ENCODE peak calls at places on chromosome 21, in ten cellular contexts. One of them, this sample, is unnamed.

GRCh38 chr21:37601915-37602314 is 235.3 kb downstream of the DYRK1A start:
- DNase-seq in NCI-H748 treated with DMSO at 0.1 percent for 48 hours: no peak
- DNase-seq in EH: no peak
- DNase-seq in GM20000: no peak
- DNase-seq in ACHN: no peak
- DNase-seq in fibroblast of the conjunctiva: no peak
- DNase-seq in GDM1: no peak
- DNase-seq in sciatic nerve: no peak
- DNase-seq in neuronal stem cell: no peak
- DNase-seq in stimulated activated CD4-positive, alpha-beta T cell treated with anti-CD3 and anti-CD28 coated beads, TNF-alpha, amount 100 ng/mL, for 24 hours: no peak
- DNase-seq in this sample: no peak

GRCh38 chr21:45506241-45506817 is 35.9 kb downstream of the SLC19A1 start:
- DNase-seq in GDM1: no peak
- DNase-seq in fibroblast of the conjunctiva: no peak
- DNase-seq in neuronal stem cell: no peak
- DNase-seq in sciatic nerve: peak
- DNase-seq in stimulated activated CD4-positive, alpha-beta T cell treated with anti-CD3 and anti-CD28 coated beads, TNF-alpha, amount 100 ng/mL, for 24 hours: no peak
- DNase-seq in EH: no peak
- DNase-seq in GM20000: no peak
- DNase-seq in ACHN: no peak
- DNase-seq in NCI-H748 treated with DMSO at 0.1 percent for 48 hours: no peak
- DNase-seq in this sample: no peak

GRCh38 chr21:37936010-37936785 is 19.9 kb upstream of the KCNJ6 start:
- DNase-seq in fibroblast of the conjunctiva: no peak
- DNase-seq in EH: no peak
- DNase-seq in stimulated activated CD4-positive, alpha-beta T cell treated with anti-CD3 and anti-CD28 coated beads, TNF-alpha, amount 100 ng/mL, for 24 hours: no peak
- DNase-seq in sciatic nerve: no peak
- DNase-seq in GDM1: no peak
- DNase-seq in GM20000: no peak
- DNase-seq in ACHN: no peak
- DNase-seq in NCI-H748 treated with DMSO at 0.1 percent for 48 hours: no peak
- DNase-seq in neuronal stem cell: no peak
- DNase-seq in this sample: no peak

GRCh38 chr21:30718239-30718909 is at the start of gene KRTAP21-3:
- DNase-seq in stimulated activated CD4-positive, alpha-beta T cell treated with anti-CD3 and anti-CD28 coated beads, TNF-alpha, amount 100 ng/mL, for 24 hours: no peak
- DNase-seq in EH: no peak
- DNase-seq in GDM1: no peak
- DNase-seq in sciatic nerve: no peak
- DNase-seq in NCI-H748 treated with DMSO at 0.1 percent for 48 hours: no peak
- DNase-seq in neuronal stem cell: no peak
- DNase-seq in fibroblast of the conjunctiva: no peak
- DNase-seq in GM20000: peak
- DNase-seq in ACHN: no peak
- DNase-seq in this sample: no peak

GRCh38 chr21:37263827-37264226 is 3.3 kb downstream of the VPS26C start:
- DNase-seq in GM20000: no peak
- DNase-seq in sciatic nerve: no peak
- DNase-seq in EH: peak
- DNase-seq in NCI-H748 treated with DMSO at 0.1 percent for 48 hours: no peak
- DNase-seq in GDM1: no peak
- DNase-seq in stimulated activated CD4-positive, alpha-beta T cell treated with anti-CD3 and anti-CD28 coated beads, TNF-alpha, amount 100 ng/mL, for 24 hours: no peak
- DNase-seq in ACHN: no peak
- DNase-seq in fibroblast of the conjunctiva: no peak
- DNase-seq in neuronal stem cell: no peak
- DNase-seq in this sample: no peak

GRCh38 chr21:45590246-45590725 is 48.0 kb upstream of the SLC19A1 start:
- DNase-seq in sciatic nerve: peak
- DNase-seq in GM20000: peak
- DNase-seq in fibroblast of the conjunctiva: peak
- DNase-seq in stimulated activated CD4-positive, alpha-beta T cell treated with anti-CD3 and anti-CD28 coated beads, TNF-alpha, amount 100 ng/mL, for 24 hours: peak
- DNase-seq in EH: peak
- DNase-seq in NCI-H748 treated with DMSO at 0.1 percent for 48 hours: no peak
- DNase-seq in ACHN: no peak
- DNase-seq in GDM1: no peak
- DNase-seq in neuronal stem cell: no peak
- DNase-seq in this sample: no peak

GRCh38 chr21:33116669-33117267 is 46.8 kb downstream of the OLIG1 start:
- DNase-seq in ACHN: no peak
- DNase-seq in neuronal stem cell: no peak
- DNase-seq in fibroblast of the conjunctiva: no peak
- DNase-seq in GM20000: no peak
- DNase-seq in EH: no peak
- DNase-seq in GDM1: no peak
- DNase-seq in stimulated activated CD4-positive, alpha-beta T cell treated with anti-CD3 and anti-CD28 coated beads, TNF-alpha, amount 100 ng/mL, for 24 hours: no peak
- DNase-seq in sciatic nerve: no peak
- DNase-seq in NCI-H748 treated with DMSO at 0.1 percent for 48 hours: no peak
- DNase-seq in this sample: no peak

GRCh38 chr21:43932005-43932404 is 67.0 kb downstream of the AGPAT3 start:
- DNase-seq in fibroblast of the conjunctiva: no peak
- DNase-seq in NCI-H748 treated with DMSO at 0.1 percent for 48 hours: no peak
- DNase-seq in ACHN: no peak
- DNase-seq in EH: no peak
- DNase-seq in GM20000: no peak
- DNase-seq in sciatic nerve: no peak
- DNase-seq in neuronal stem cell: no peak
- DNase-seq in stimulated activated CD4-positive, alpha-beta T cell treated with anti-CD3 and anti-CD28 coated beads, TNF-alpha, amount 100 ng/mL, for 24 hours: no peak
- DNase-seq in GDM1: no peak
- DNase-seq in this sample: no peak

GRCh38 chr21:38839683-38840286 is 34.1 kb downstream of the ETS2 start:
- DNase-seq in ACHN: peak
- DNase-seq in stimulated activated CD4-positive, alpha-beta T cell treated with anti-CD3 and anti-CD28 coated beads, TNF-alpha, amount 100 ng/mL, for 24 hours: no peak
- DNase-seq in fibroblast of the conjunctiva: peak
- DNase-seq in neuronal stem cell: no peak
- DNase-seq in GM20000: no peak
- DNase-seq in GDM1: no peak
- DNase-seq in NCI-H748 treated with DMSO at 0.1 percent for 48 hours: no peak
- DNase-seq in EH: peak
- DNase-seq in sciatic nerve: no peak
- DNase-seq in this sample: no peak

GRCh38 chr21:29233611-29234540 is 64.8 kb upstream of the BACH1 start:
- DNase-seq in neuronal stem cell: no peak
- DNase-seq in GM20000: peak
- DNase-seq in EH: no peak
- DNase-seq in fibroblast of the conjunctiva: no peak
- DNase-seq in ACHN: no peak
- DNase-seq in sciatic nerve: no peak
- DNase-seq in stimulated activated CD4-positive, alpha-beta T cell treated with anti-CD3 and anti-CD28 coated beads, TNF-alpha, amount 100 ng/mL, for 24 hours: no peak
- DNase-seq in GDM1: no peak
- DNase-seq in NCI-H748 treated with DMSO at 0.1 percent for 48 hours: no peak
- DNase-seq in this sample: no peak

GRCh38 chr21:36104306-36105300 is 30.3 kb upstream of the CBR3 start:
- DNase-seq in GM20000: no peak
- DNase-seq in EH: peak
- DNase-seq in fibroblast of the conjunctiva: no peak
- DNase-seq in NCI-H748 treated with DMSO at 0.1 percent for 48 hours: no peak
- DNase-seq in neuronal stem cell: peak
- DNase-seq in ACHN: peak
- DNase-seq in stimulated activated CD4-positive, alpha-beta T cell treated with anti-CD3 and anti-CD28 coated beads, TNF-alpha, amount 100 ng/mL, for 24 hours: no peak
- DNase-seq in sciatic nerve: peak
- DNase-seq in GDM1: no peak
- DNase-seq in this sample: peak

GRCh38 chr21:33259995-33260394 is 6.2 kb upstream of the IL10RB start:
- DNase-seq in neuronal stem cell: no peak
- DNase-seq in NCI-H748 treated with DMSO at 0.1 percent for 48 hours: no peak
- DNase-seq in EH: no peak
- DNase-seq in stimulated activated CD4-positive, alpha-beta T cell treated with anti-CD3 and anti-CD28 coated beads, TNF-alpha, amount 100 ng/mL, for 24 hours: no peak
- DNase-seq in GM20000: no peak
- DNase-seq in ACHN: no peak
- DNase-seq in GDM1: no peak
- DNase-seq in sciatic nerve: peak
- DNase-seq in fibroblast of the conjunctiva: no peak
- DNase-seq in this sample: no peak

GRCh38 chr21:38853421-38853919 is 47.7 kb downstream of the ETS2 start:
- DNase-seq in fibroblast of the conjunctiva: peak
- DNase-seq in GDM1: no peak
- DNase-seq in ACHN: peak
- DNase-seq in neuronal stem cell: no peak
- DNase-seq in GM20000: no peak
- DNase-seq in stimulated activated CD4-positive, alpha-beta T cell treated with anti-CD3 and anti-CD28 coated beads, TNF-alpha, amount 100 ng/mL, for 24 hours: no peak
- DNase-seq in sciatic nerve: no peak
- DNase-seq in NCI-H748 treated with DMSO at 0.1 percent for 48 hours: no peak
- DNase-seq in EH: peak
- DNase-seq in this sample: peak

GRCh38 chr21:45363921-45364463 is 41.0 kb upstream of the COL18A1 start:
- DNase-seq in sciatic nerve: peak
- DNase-seq in EH: peak
- DNase-seq in NCI-H748 treated with DMSO at 0.1 percent for 48 hours: no peak
- DNase-seq in GM20000: peak
- DNase-seq in neuronal stem cell: no peak
- DNase-seq in fibroblast of the conjunctiva: peak
- DNase-seq in GDM1: no peak
- DNase-seq in ACHN: peak
- DNase-seq in stimulated activated CD4-positive, alpha-beta T cell treated with anti-CD3 and anti-CD28 coated beads, TNF-alpha, amount 100 ng/mL, for 24 hours: peak
- DNase-seq in this sample: peak

GRCh38 chr21:25999935-26000582 is 170.5 kb downstream of the APP start:
- DNase-seq in sciatic nerve: no peak
- DNase-seq in GDM1: no peak
- DNase-seq in ACHN: no peak
- DNase-seq in EH: no peak
- DNase-seq in stimulated activated CD4-positive, alpha-beta T cell treated with anti-CD3 and anti-CD28 coated beads, TNF-alpha, amount 100 ng/mL, for 24 hours: peak
- DNase-seq in fibroblast of the conjunctiva: no peak
- DNase-seq in neuronal stem cell: no peak
- DNase-seq in NCI-H748 treated with DMSO at 0.1 percent for 48 hours: no peak
- DNase-seq in GM20000: no peak
- DNase-seq in this sample: no peak

GRCh38 chr21:38140192-38140905 is 116.4 kb upstream of the KCNJ15 start:
- DNase-seq in stimulated activated CD4-positive, alpha-beta T cell treated with anti-CD3 and anti-CD28 coated beads, TNF-alpha, amount 100 ng/mL, for 24 hours: no peak
- DNase-seq in GDM1: no peak
- DNase-seq in neuronal stem cell: no peak
- DNase-seq in sciatic nerve: peak
- DNase-seq in ACHN: no peak
- DNase-seq in GM20000: no peak
- DNase-seq in NCI-H748 treated with DMSO at 0.1 percent for 48 hours: peak
- DNase-seq in EH: peak
- DNase-seq in fibroblast of the conjunctiva: peak
- DNase-seq in this sample: no peak

GRCh38 chr21:34609951-34610549 is 4.9 kb downstream of the RCAN1 start:
- DNase-seq in neuronal stem cell: no peak
- DNase-seq in stimulated activated CD4-positive, alpha-beta T cell treated with anti-CD3 and anti-CD28 coated beads, TNF-alpha, amount 100 ng/mL, for 24 hours: no peak
- DNase-seq in EH: no peak
- DNase-seq in fibroblast of the conjunctiva: no peak
- DNase-seq in sciatic nerve: no peak
- DNase-seq in ACHN: no peak
- DNase-seq in GM20000: no peak
- DNase-seq in GDM1: no peak
- DNase-seq in NCI-H748 treated with DMSO at 0.1 percent for 48 hours: no peak
- DNase-seq in this sample: no peak

GRCh38 chr21:44258056-44258725 is 3.5 kb downstream of the DNMT3L start:
- DNase-seq in sciatic nerve: peak
- DNase-seq in GM20000: no peak
- DNase-seq in NCI-H748 treated with DMSO at 0.1 percent for 48 hours: no peak
- DNase-seq in GDM1: no peak
- DNase-seq in stimulated activated CD4-positive, alpha-beta T cell treated with anti-CD3 and anti-CD28 coated beads, TNF-alpha, amount 100 ng/mL, for 24 hours: no peak
- DNase-seq in neuronal stem cell: no peak
- DNase-seq in ACHN: no peak
- DNase-seq in fibroblast of the conjunctiva: no peak
- DNase-seq in EH: no peak
- DNase-seq in this sample: no peak

GRCh38 chr21:25911730-25912401 is 177.1 kb downstream of the GABPA start:
- DNase-seq in sciatic nerve: no peak
- DNase-seq in fibroblast of the conjunctiva: no peak
- DNase-seq in stimulated activated CD4-positive, alpha-beta T cell treated with anti-CD3 and anti-CD28 coated beads, TNF-alpha, amount 100 ng/mL, for 24 hours: no peak
- DNase-seq in EH: no peak
- DNase-seq in NCI-H748 treated with DMSO at 0.1 percent for 48 hours: no peak
- DNase-seq in GDM1: no peak
- DNase-seq in ACHN: no peak
- DNase-seq in GM20000: no peak
- DNase-seq in neuronal stem cell: no peak
- DNase-seq in this sample: no peak

GRCh38 chr21:45080639-45081414 is 6.4 kb downstream of the ADARB1 start:
- DNase-seq in sciatic nerve: no peak
- DNase-seq in GM20000: no peak
- DNase-seq in stimulated activated CD4-positive, alpha-beta T cell treated with anti-CD3 and anti-CD28 coated beads, TNF-alpha, amount 100 ng/mL, for 24 hours: no peak
- DNase-seq in EH: peak
- DNase-seq in NCI-H748 treated with DMSO at 0.1 percent for 48 hours: no peak
- DNase-seq in neuronal stem cell: no peak
- DNase-seq in GDM1: no peak
- DNase-seq in ACHN: peak
- DNase-seq in fibroblast of the conjunctiva: no peak
- DNase-seq in this sample: no peak

This sample was measured in Calu3.